ENCODE peak calls at places on chromosomes 4 and X, in nine cellular contexts. O, D, A, C, V, W, K, T and J are unnamed samples.

GRCh38 chr4:153939570-153939969 is 150.7 kb upstream of the SFRP2 start:
- DNase-seq in O (no peak), D (no peak), A (no peak), C (no peak), V (no peak), W (no peak), K (no peak), T (no peak), J (no peak)

GRCh38 chr4:37597019-37597418 is 89.2 kb downstream of the RELL1 start:
- DNase-seq in O (no peak), D (no peak), A (no peak), C (no peak), V (no peak), W (no peak), K (no peak), T (no peak), J (no peak)

GRCh38 chr4:111398906-111399330 is 746.3 kb upstream of the FAM241A start:
- DNase-seq in O (no peak), D (no peak), A (peak; percentile 33), C (no peak), V (no peak), W (no peak), K (no peak), T (no peak), J (no peak)

GRCh38 chrX:153519569-153520285 is 2.3 kb downstream of the ATP2B3 start:
- DNase-seq in O (no peak), D (no peak), A (no peak), C (no peak), V (no peak), W (no peak), K (no peak), T (no peak), J (no peak)

GRCh38 chr4:173135241-173135847 is 33.3 kb upstream of the GALNT7 start:
- DNase-seq in O (no peak), D (peak; percentile 2), A (no peak), C (no peak), V (no peak), W (no peak), K (no peak), T (no peak), J (no peak)

GRCh38 chr4:95867919-95868318 is 28.0 kb downstream of the PDHA2 start:
- DNase-seq in O (no peak), D (peak; percentile 6), A (peak; percentile 40), C (no peak), V (no peak), W (no peak), K (no peak), T (no peak), J (no peak)

GRCh38 chr4:171203425-171203824 is 609.8 kb upstream of the GALNTL6 start:
- DNase-seq in O (peak; percentile 20), D (peak; percentile 78), A (no peak), C (no peak), V (no peak), W (no peak), K (no peak), T (no peak), J (no peak)

GRCh38 chrX:39508300-39508692 is 589.5 kb downstream of the BCOR start:
- DNase-seq in O (no peak), D (no peak), A (no peak), C (no peak), V (no peak), W (no peak), K (no peak), T (no peak), J (no peak)

GRCh38 chrX:54808109-54808604 is 612 bp downstream of the MAGED2 start:
- DNase-seq in O (peak; percentile 57), D (peak; percentile 32), A (peak; percentile 86), C (peak; percentile 85), V (peak; percentile 90), W (peak; percentile 83), K (peak; percentile 76), T (peak; percentile 87), J (no peak)

GRCh38 chrX:135437867-135438733 is 16.4 kb downstream of the SMIM10L2A start:
- DNase-seq in O (peak; percentile 11), D (peak; percentile 15), A (no peak), C (no peak), V (peak; percentile 63), W (no peak), K (no peak), T (peak; percentile 5), J (no peak)

GRCh38 chrX:51955200-51955599 is 61.8 kb downstream of the MAGED1 start:
- DNase-seq in O (no peak), D (no peak), A (no peak), C (no peak), V (no peak), W (no peak), K (no peak), T (no peak), J (no peak)

GRCh38 chr4:47913328-47913727 is 1.1 kb downstream of the NFXL1 start:
- DNase-seq in O (no peak), D (no peak), A (no peak), C (no peak), V (no peak), W (no peak), K (no peak), T (no peak), J (no peak)

GRCh38 chr4:90137545-90137944 is 10.4 kb downstream of the CCSER1 start:
- DNase-seq in O (no peak), D (no peak), A (peak; percentile 15), C (no peak), V (no peak), W (no peak), K (no peak), T (no peak), J (no peak)

GRCh38 chr4:20251796-20252655 is at the start of gene SLIT2:
- DNase-seq in O (peak; percentile 83), D (peak; percentile 10), A (peak; percentile 94), C (peak; percentile 85), V (peak; percentile 92), W (peak; percentile 83), K (peak; percentile 82), T (peak; percentile 87), J (peak; percentile 74)

GRCh38 chr4:54400188-54400587 is 171.1 kb downstream of the PDGFRA start:
- DNase-seq in O (no peak), D (no peak), A (no peak), C (no peak), V (no peak), W (no peak), K (no peak), T (no peak), J (no peak)

DNA sequence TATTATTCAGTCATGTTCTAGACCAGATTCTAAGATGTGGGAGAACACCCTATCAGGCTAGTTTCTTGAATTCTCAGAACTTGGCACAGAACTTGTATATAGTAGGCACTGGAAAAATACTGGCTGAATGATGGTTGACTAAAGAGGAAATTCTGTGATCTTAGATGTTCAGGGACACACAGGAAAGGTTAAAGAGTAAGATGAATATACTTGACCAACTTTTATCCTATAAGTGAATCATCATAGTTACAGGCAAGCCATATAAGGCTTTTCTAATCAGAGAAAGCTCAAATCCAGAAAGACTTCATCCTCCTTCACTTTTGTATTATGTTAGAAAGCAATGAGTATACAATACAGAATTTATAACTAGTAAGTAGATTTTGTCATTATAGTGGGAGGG is 53.8 kb downstream of the SEPTIN11 start:
- DNase-seq in O (no peak), D (no peak), A (no peak), C (no peak), V (no peak), W (no peak), K (no peak), T (no peak), J (no peak)
- H3K4me1 ChIP-seq in O (peaks cover 15% of the 10 kb centered on the region), D (no peaks in the 10 kb centered on the region), A (peaks cover 40% of the 10 kb centered on the region), C (peaks cover 9% of the 10 kb centered on the region), V (peaks cover 22% of the 10 kb centered on the region), W (peaks cover 46% of the 10 kb centered on the region), K (peaks cover 50% of the 10 kb centered on the region), T (no peaks in the 10 kb centered on the region), J (peaks cover 25% of the 10 kb centered on the region)

GRCh38 chrX:115591856-115592842 is 31.2 kb downstream of the PLS3 start:
- DNase-seq in O (no peak), D (no peak), A (no peak), C (no peak), V (no peak), W (no peak), K (no peak), T (no peak), J (no peak)
- H3K27ac ChIP-seq in O (peak overlapping the region; percentile 50), D (peak overlapping the region; percentile 16), A (peak overlapping the region; percentile 94), C (peak overlapping the region; percentile 48), V (peak overlapping the region; percentile 23), W (peak overlapping the region; percentile 74), K (peak overlapping the region; percentile 87), T (no peak overlapping the region), J (no peak overlapping the region)

DNA sequence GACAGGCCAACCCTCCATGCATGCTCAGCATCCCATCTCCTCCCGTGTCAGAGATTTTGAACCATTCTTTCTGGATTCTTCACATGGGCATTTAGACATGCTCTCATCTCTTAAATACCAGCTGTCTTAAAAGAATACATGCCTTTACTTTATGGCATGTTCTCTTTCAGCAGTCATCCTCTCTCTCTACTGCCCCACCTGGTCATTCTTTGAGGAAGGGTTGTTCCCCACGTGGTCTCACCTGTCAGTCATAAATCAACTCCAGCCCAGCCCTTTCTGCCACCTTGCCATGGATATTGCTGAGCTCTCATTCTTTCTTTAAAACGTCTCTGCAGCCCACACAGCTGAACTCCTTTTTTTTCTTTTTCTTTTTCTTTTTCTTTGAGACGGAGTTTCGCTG is 111.3 kb downstream of the ARHGAP10 start:
- DNase-seq in O (no peak), D (peak; percentile 30), A (no peak), C (no peak), V (no peak), W (no peak), K (no peak), T (no peak), J (no peak)
- TF ChIP-seq CTCF in O (peak; percentile 22), D (no peak), A (peak; percentile 15), C (no peak), V (no peak), W (no peak), K (peak; percentile 12), T (no peak), J (no peak)

GRCh38 chrX:103733017-103733416 is 22.3 kb downstream of the TMEM31 start:
- DNase-seq in O (no peak), D (no peak), A (no peak), C (no peak), V (no peak), W (no peak), K (no peak), T (no peak), J (no peak)

GRCh38 chrX:103727115-103727514 is 16.4 kb downstream of the TMEM31 start:
- DNase-seq in O (no peak), D (no peak), A (no peak), C (no peak), V (no peak), W (no peak), K (no peak), T (no peak), J (no peak)

GRCh38 chrX:103729015-103729414 is 18.3 kb downstream of the TMEM31 start:
- DNase-seq in O (no peak), D (no peak), A (no peak), C (no peak), V (no peak), W (no peak), K (no peak), T (no peak), J (no peak)

GRCh38 chrX:103730746-103731508 is 20.2 kb downstream of the TMEM31 start:
- DNase-seq in O (no peak), D (no peak), A (no peak), C (no peak), V (no peak), W (peak; percentile 37), K (peak; percentile 15), T (no peak), J (no peak)

DNA sequence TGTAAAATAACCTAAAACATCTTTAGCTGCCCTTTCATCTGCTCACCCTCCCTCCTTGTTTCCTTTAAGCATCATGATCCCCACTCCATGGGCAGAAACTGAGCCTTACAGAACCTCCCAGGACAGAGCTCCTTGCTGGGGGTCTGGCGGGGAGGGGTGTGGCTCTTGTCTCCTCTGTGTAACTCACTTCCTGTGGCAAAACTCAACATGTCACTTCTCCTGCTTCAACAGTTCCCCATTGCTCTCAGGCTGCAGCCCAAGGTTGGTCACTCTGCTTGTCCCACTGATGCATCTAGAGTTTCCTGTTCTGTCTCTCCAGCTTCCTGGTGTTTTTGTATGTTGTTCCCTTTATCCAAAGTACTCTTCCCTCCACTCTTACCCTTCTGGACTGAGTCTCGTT is 19.4 kb downstream of the TMEM31 start:
- DNase-seq in O (no peak), D (no peak), A (no peak), C (no peak), V (no peak), W (no peak), K (no peak), T (no peak), J (no peak)
- H3K4me1 ChIP-seq in O (no peaks in the 10 kb centered on the region), D (no peaks in the 10 kb centered on the region), A (peaks cover 3% of the 10 kb centered on the region), C (no peaks in the 10 kb centered on the region), V (no peaks in the 10 kb centered on the region), W (peaks cover 15% of the 10 kb centered on the region), K (peaks cover 8% of the 10 kb centered on the region), T (no peaks in the 10 kb centered on the region), J (no peaks in the 10 kb centered on the region)